ENCODE peak calls at places on chromosomes 6 and 20, in eight cellular contexts. One of them, this sample, is unnamed.

GRCh38 chr6:152110878-152111820 is 303.7 kb downstream of the ESR1 start:
- DNase-seq in heart left ventricle: peak; percentile 82
- DNase-seq in tibial nerve: peak; percentile 31
- DNase-seq in CD8-positive, alpha-beta T cell: no peak
- DNase-seq in PC-3: no peak
- DNase-seq in PC-9: peak; percentile 31
- DNase-seq in pancreas: no peak
- DNase-seq in thoracic aorta: no peak
- DNase-seq in this sample: peak; percentile 87

GRCh38 chr6:155328539-155329459 is 14.5 kb upstream of the TFB1M start:
- DNase-seq in tibial nerve: no peak
- DNase-seq in pancreas: peak; percentile 65
- DNase-seq in thoracic aorta: no peak
- DNase-seq in PC-9: no peak
- DNase-seq in CD8-positive, alpha-beta T cell: no peak
- DNase-seq in PC-3: peak; percentile 15
- DNase-seq in heart left ventricle: no peak
- DNase-seq in this sample: no peak

GRCh38 chr6:149335924-149336323 is 18.4 kb downstream of the TAB2 start:
- DNase-seq in thoracic aorta: no peak
- DNase-seq in tibial nerve: no peak
- DNase-seq in pancreas: no peak
- DNase-seq in CD8-positive, alpha-beta T cell: no peak
- DNase-seq in heart left ventricle: no peak
- DNase-seq in PC-3: peak; percentile 81
- DNase-seq in PC-9: no peak
- DNase-seq in this sample: peak; percentile 29

GRCh38 chr6:92044312-92044711 is 1375.0 kb downstream of the EPHA7 start:
- DNase-seq in heart left ventricle: no peak
- DNase-seq in PC-3: no peak
- DNase-seq in pancreas: no peak
- DNase-seq in thoracic aorta: no peak
- DNase-seq in PC-9: no peak
- DNase-seq in CD8-positive, alpha-beta T cell: no peak
- DNase-seq in tibial nerve: no peak
- DNase-seq in this sample: no peak

GRCh38 chr20:46544576-46544975 is 5.9 kb downstream of the OCSTAMP start:
- DNase-seq in heart left ventricle: no peak
- DNase-seq in thoracic aorta: no peak
- DNase-seq in PC-9: no peak
- DNase-seq in PC-3: no peak
- DNase-seq in CD8-positive, alpha-beta T cell: no peak
- DNase-seq in pancreas: no peak
- DNase-seq in tibial nerve: no peak
- DNase-seq in this sample: no peak

GRCh38 chr20:59153355-59153681 is 10.3 kb upstream of the ZNF831 start:
- DNase-seq in pancreas: peak; percentile 10
- DNase-seq in PC-3: no peak
- DNase-seq in CD8-positive, alpha-beta T cell: no peak
- DNase-seq in tibial nerve: peak; percentile 20
- DNase-seq in heart left ventricle: peak; percentile 63
- DNase-seq in PC-9: no peak
- DNase-seq in thoracic aorta: no peak
- DNase-seq in this sample: peak; percentile 73

GRCh38 chr6:138991206-138991605 is 3.2 kb upstream of the REPS1 start:
- DNase-seq in PC-9: no peak
- DNase-seq in thoracic aorta: no peak
- DNase-seq in pancreas: no peak
- DNase-seq in heart left ventricle: no peak
- DNase-seq in tibial nerve: no peak
- DNase-seq in CD8-positive, alpha-beta T cell: no peak
- DNase-seq in PC-3: no peak
- DNase-seq in this sample: no peak

GRCh38 chr6:112691289-112691688 is 344.2 kb downstream of the RFPL4B start:
- DNase-seq in heart left ventricle: no peak
- DNase-seq in tibial nerve: peak; percentile 5
- DNase-seq in PC-9: no peak
- DNase-seq in CD8-positive, alpha-beta T cell: no peak
- DNase-seq in thoracic aorta: no peak
- DNase-seq in pancreas: no peak
- DNase-seq in PC-3: peak; percentile 92
- DNase-seq in this sample: no peak

GRCh38 chr20:16048881-16049280 is 524.4 kb downstream of the KIF16B start:
- DNase-seq in pancreas: no peak
- DNase-seq in PC-3: no peak
- DNase-seq in tibial nerve: no peak
- DNase-seq in thoracic aorta: no peak
- DNase-seq in PC-9: no peak
- DNase-seq in CD8-positive, alpha-beta T cell: no peak
- DNase-seq in heart left ventricle: no peak
- DNase-seq in this sample: no peak

GRCh38 chr20:38926142-38926933 is at the start of gene FAM83D:
- DNase-seq in PC-3: peak; percentile 99
- DNase-seq in PC-9: peak; percentile 98
- DNase-seq in heart left ventricle: peak; percentile 96
- DNase-seq in tibial nerve: peak; percentile 71
- DNase-seq in thoracic aorta: peak; percentile 74
- DNase-seq in pancreas: peak; percentile 87
- DNase-seq in CD8-positive, alpha-beta T cell: peak; percentile 84
- DNase-seq in this sample: peak; percentile 89

GRCh38 chr6:67094431-67094830 is 1387.4 kb upstream of the EYS start:
- DNase-seq in CD8-positive, alpha-beta T cell: no peak
- DNase-seq in heart left ventricle: no peak
- DNase-seq in PC-9: no peak
- DNase-seq in pancreas: no peak
- DNase-seq in PC-3: no peak
- DNase-seq in thoracic aorta: no peak
- DNase-seq in tibial nerve: no peak
- DNase-seq in this sample: no peak

GRCh38 chr6:85130743-85131142 is 319.1 kb upstream of the NT5E start:
- DNase-seq in heart left ventricle: no peak
- DNase-seq in thoracic aorta: no peak
- DNase-seq in CD8-positive, alpha-beta T cell: no peak
- DNase-seq in PC-9: no peak
- DNase-seq in pancreas: no peak
- DNase-seq in PC-3: no peak
- DNase-seq in tibial nerve: no peak
- DNase-seq in this sample: no peak

GRCh38 chr6:97189767-97190166 is 93.2 kb downstream of the MMS22L start:
- DNase-seq in PC-9: no peak
- DNase-seq in heart left ventricle: no peak
- DNase-seq in CD8-positive, alpha-beta T cell: no peak
- DNase-seq in PC-3: no peak
- DNase-seq in pancreas: no peak
- DNase-seq in thoracic aorta: no peak
- DNase-seq in tibial nerve: no peak
- DNase-seq in this sample: no peak

GRCh38 chr6:53311586-53311935 is 37.2 kb downstream of the ELOVL5 start:
- DNase-seq in PC-3: no peak
- DNase-seq in heart left ventricle: no peak
- DNase-seq in pancreas: no peak
- DNase-seq in thoracic aorta: no peak
- DNase-seq in CD8-positive, alpha-beta T cell: no peak
- DNase-seq in PC-9: no peak
- DNase-seq in tibial nerve: no peak
- DNase-seq in this sample: no peak

GRCh38 chr6:37550436-37550835 is 50.7 kb upstream of the CCDC167 start:
- DNase-seq in heart left ventricle: no peak
- DNase-seq in thoracic aorta: no peak
- DNase-seq in tibial nerve: no peak
- DNase-seq in pancreas: no peak
- DNase-seq in PC-3: peak; percentile 54
- DNase-seq in CD8-positive, alpha-beta T cell: no peak
- DNase-seq in PC-9: no peak
- DNase-seq in this sample: no peak

GRCh38 chr6:135162678-135163439 is 18.2 kb upstream of the MYB start:
- DNase-seq in pancreas: no peak
- DNase-seq in PC-3: peak; percentile 55
- DNase-seq in thoracic aorta: no peak
- DNase-seq in tibial nerve: no peak
- DNase-seq in heart left ventricle: no peak
- DNase-seq in PC-9: peak; percentile 21
- DNase-seq in CD8-positive, alpha-beta T cell: peak; percentile 24
- DNase-seq in this sample: no peak

GRCh38 chr20:3744806-3745685 is 12.6 kb downstream of the HSPA12B start:
- DNase-seq in pancreas: peak; percentile 61
- DNase-seq in tibial nerve: peak; percentile 49
- DNase-seq in CD8-positive, alpha-beta T cell: peak; percentile 29
- DNase-seq in thoracic aorta: no peak
- DNase-seq in PC-3: peak; percentile 15
- DNase-seq in heart left ventricle: peak; percentile 72
- DNase-seq in PC-9: peak; percentile 89
- DNase-seq in this sample: peak; percentile 79

GRCh38 chr20:53723621-53724020 is 130.0 kb upstream of the ZNF217 start:
- DNase-seq in tibial nerve: no peak
- DNase-seq in pancreas: no peak
- DNase-seq in CD8-positive, alpha-beta T cell: no peak
- DNase-seq in heart left ventricle: no peak
- DNase-seq in PC-9: no peak
- DNase-seq in thoracic aorta: no peak
- DNase-seq in PC-3: no peak
- DNase-seq in this sample: no peak

GRCh38 chr6:37314803-37315515 is 38.8 kb upstream of the RNF8 start:
- DNase-seq in PC-3: peak; percentile 48
- DNase-seq in heart left ventricle: peak; percentile 51
- DNase-seq in tibial nerve: no peak
- DNase-seq in CD8-positive, alpha-beta T cell: no peak
- DNase-seq in pancreas: peak; percentile 47
- DNase-seq in PC-9: no peak
- DNase-seq in thoracic aorta: no peak
- DNase-seq in this sample: peak; percentile 24

GRCh38 chr6:106823732-106824351 is 150.7 kb downstream of the CD24 start:
- DNase-seq in pancreas: peak; percentile 63
- DNase-seq in PC-3: no peak
- DNase-seq in heart left ventricle: no peak
- DNase-seq in CD8-positive, alpha-beta T cell: no peak
- DNase-seq in thoracic aorta: no peak
- DNase-seq in tibial nerve: no peak
- DNase-seq in PC-9: peak; percentile 40
- DNase-seq in this sample: no peak

GRCh38 chr6:94562846-94563245 is 1014.5 kb upstream of the MANEA start:
- DNase-seq in thoracic aorta: no peak
- DNase-seq in pancreas: no peak
- DNase-seq in PC-3: no peak
- DNase-seq in tibial nerve: no peak
- DNase-seq in CD8-positive, alpha-beta T cell: no peak
- DNase-seq in PC-9: no peak
- DNase-seq in heart left ventricle: no peak
- DNase-seq in this sample: no peak

GRCh38 chr6:94559829-94560537 is 1017.4 kb upstream of the MANEA start:
- DNase-seq in heart left ventricle: no peak
- DNase-seq in CD8-positive, alpha-beta T cell: no peak
- DNase-seq in tibial nerve: no peak
- DNase-seq in PC-9: no peak
- DNase-seq in PC-3: no peak
- DNase-seq in pancreas: no peak
- DNase-seq in thoracic aorta: no peak
- DNase-seq in this sample: no peak
- H3K4me3 ChIP-seq in heart left ventricle: no peak overlapping the region
- H3K4me3 ChIP-seq in CD8-positive, alpha-beta T cell: no peak overlapping the region
- H3K4me3 ChIP-seq in tibial nerve: no peak overlapping the region
- H3K4me3 ChIP-seq in PC-9: no peak overlapping the region
- H3K4me3 ChIP-seq in PC-3: no peak overlapping the region
- H3K4me3 ChIP-seq in pancreas: no peak overlapping the region
- H3K4me3 ChIP-seq in thoracic aorta: no peak overlapping the region
- H3K4me3 ChIP-seq in this sample: no peak overlapping the region

DNA sequence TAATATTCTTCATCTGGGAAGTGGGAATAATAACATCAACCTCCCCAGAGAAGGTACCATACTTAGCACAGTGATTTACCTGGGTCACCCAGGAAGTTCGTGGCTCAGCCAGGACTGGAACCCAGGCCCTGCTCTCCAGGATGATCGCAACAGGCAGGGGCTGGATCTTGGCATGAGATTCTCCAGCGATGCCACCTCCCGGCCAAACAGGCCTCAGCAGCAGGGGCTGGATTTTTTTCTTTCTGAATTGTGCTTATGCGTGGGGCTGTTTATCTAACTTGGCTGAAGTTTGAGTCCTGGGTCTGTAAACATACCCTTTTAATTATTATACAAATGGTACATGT is 129.5 kb upstream of the PTPN1 start:
- DNase-seq in CD8-positive, alpha-beta T cell: no peak
- DNase-seq in thoracic aorta: no peak
- DNase-seq in PC-3: peak; percentile 71
- DNase-seq in pancreas: no peak
- DNase-seq in heart left ventricle: no peak
- DNase-seq in tibial nerve: no peak
- DNase-seq in PC-9: no peak
- DNase-seq in this sample: no peak
- H3K27ac ChIP-seq in CD8-positive, alpha-beta T cell: no peak overlapping the region
- H3K27ac ChIP-seq in thoracic aorta: peak overlapping the region; percentile 66
- H3K27ac ChIP-seq in PC-3: no peak overlapping the region
- H3K27ac ChIP-seq in pancreas: no peak overlapping the region
- H3K27ac ChIP-seq in heart left ventricle: no peak overlapping the region
- H3K27ac ChIP-seq in tibial nerve: no peak overlapping the region
- H3K27ac ChIP-seq in PC-9: no peak overlapping the region
- H3K27ac ChIP-seq in this sample: no peak overlapping the region

GRCh38 chr20:25216199-25216945 is 20.9 kb downstream of the ENTPD6 start:
- DNase-seq in PC-3: no peak
- DNase-seq in CD8-positive, alpha-beta T cell: no peak
- DNase-seq in PC-9: no peak
- DNase-seq in tibial nerve: no peak
- DNase-seq in thoracic aorta: no peak
- DNase-seq in heart left ventricle: peak; percentile 60
- DNase-seq in pancreas: no peak
- DNase-seq in this sample: no peak
- H3K4me3 ChIP-seq in PC-3: no peak overlapping the region
- H3K4me3 ChIP-seq in CD8-positive, alpha-beta T cell: no peak overlapping the region
- H3K4me3 ChIP-seq in PC-9: no peak overlapping the region
- H3K4me3 ChIP-seq in tibial nerve: no peak overlapping the region
- H3K4me3 ChIP-seq in thoracic aorta: no peak overlapping the region
- H3K4me3 ChIP-seq in heart left ventricle: no peak overlapping the region
- H3K4me3 ChIP-seq in pancreas: no peak overlapping the region
- H3K4me3 ChIP-seq in this sample: no peak overlapping the region

GRCh38 chr6:108690326-108691000 is 129.7 kb downstream of the FOXO3 start:
- DNase-seq in heart left ventricle: no peak
- DNase-seq in pancreas: no peak
- DNase-seq in CD8-positive, alpha-beta T cell: no peak
- DNase-seq in PC-9: no peak
- DNase-seq in thoracic aorta: no peak
- DNase-seq in PC-3: peak; percentile 37
- DNase-seq in tibial nerve: no peak
- DNase-seq in this sample: no peak

GRCh38 chr6:108687921-108688320 is 127.2 kb downstream of the FOXO3 start:
- DNase-seq in tibial nerve: no peak
- DNase-seq in pancreas: no peak
- DNase-seq in PC-3: no peak
- DNase-seq in CD8-positive, alpha-beta T cell: no peak
- DNase-seq in heart left ventricle: no peak
- DNase-seq in PC-9: no peak
- DNase-seq in thoracic aorta: no peak
- DNase-seq in this sample: no peak

GRCh38 chr6:108686896-108687295 is 126.2 kb downstream of the FOXO3 start:
- DNase-seq in CD8-positive, alpha-beta T cell: no peak
- DNase-seq in heart left ventricle: no peak
- DNase-seq in tibial nerve: no peak
- DNase-seq in PC-3: no peak
- DNase-seq in pancreas: no peak
- DNase-seq in thoracic aorta: no peak
- DNase-seq in PC-9: peak; percentile 58
- DNase-seq in this sample: no peak

GRCh38 chr6:108685970-108686369 is 125.3 kb downstream of the FOXO3 start:
- DNase-seq in PC-9: no peak
- DNase-seq in pancreas: no peak
- DNase-seq in tibial nerve: no peak
- DNase-seq in heart left ventricle: no peak
- DNase-seq in thoracic aorta: no peak
- DNase-seq in PC-3: no peak
- DNase-seq in CD8-positive, alpha-beta T cell: no peak
- DNase-seq in this sample: no peak

GRCh38 chr6:108689279-108690161 is 128.8 kb downstream of the FOXO3 start:
- DNase-seq in pancreas: peak; percentile 96
- DNase-seq in heart left ventricle: peak; percentile 94
- DNase-seq in PC-9: peak; percentile 96
- DNase-seq in PC-3: peak; percentile 92
- DNase-seq in thoracic aorta: peak; percentile 77
- DNase-seq in CD8-positive, alpha-beta T cell: no peak
- DNase-seq in tibial nerve: peak; percentile 81
- DNase-seq in this sample: peak; percentile 96
- H3K27ac ChIP-seq in pancreas: peak overlapping the region; percentile 72
- H3K27ac ChIP-seq in heart left ventricle: peak overlapping the region; percentile 65
- H3K27ac ChIP-seq in PC-9: peak overlapping the region; percentile 83
- H3K27ac ChIP-seq in PC-3: peak overlapping the region; percentile 76
- H3K27ac ChIP-seq in thoracic aorta: peak overlapping the region; percentile 71
- H3K27ac ChIP-seq in CD8-positive, alpha-beta T cell: no peak overlapping the region
- H3K27ac ChIP-seq in tibial nerve: no peak overlapping the region
- H3K27ac ChIP-seq in this sample: peak overlapping the region; percentile 85

This sample was measured in psoas muscle.